ENCODE peak calls at places on chromosome 19, in five cellular contexts. B, C, E, S and D are unnamed samples. For H3K36me3 and H3K27me3, the result is how much of the 10 kb centered on the place peaks cover.

GRCh38 chr19:1989513-1990229 is 25.8 kb downstream of the BTBD2 start:
- DNase-seq in S (peak), C (no peak), E (no peak), B (no peak), D (no peak)

GRCh38 chr19:32691952-32692726 is 518 bp downstream of the NUDT19 start:
- DNase-seq in E (no peak), B (peak), C (peak), S (peak), D (no peak)

GRCh38 chr19:16085115-16085514 is 8.8 kb downstream of the TPM4 start:
- DNase-seq in B (no peak), S (no peak), C (no peak), E (no peak), D (no peak)

GRCh38 chr19:15264061-15264932 is 32.0 kb upstream of the EPHX3 start:
- DNase-seq in B (peak), C (peak), E (peak), S (peak), D (no peak)

GRCh38 chr19:48475369-48476068 is 6.3 kb downstream of the CYTH2 start:
- DNase-seq in E (no peak), S (no peak), C (no peak), B (no peak), D (no peak)

GRCh38 chr19:1287622-1288527 is 2.2 kb downstream of the EFNA2 start:
- DNase-seq in S (no peak), B (no peak), E (no peak), C (no peak), D (no peak)

GRCh38 chr19:14410054-14410774 is 8.9 kb downstream of the DDX39A start:
- DNase-seq in S (peak), E (no peak), C (no peak), B (no peak), D (no peak)

GRCh38 chr19:7098096-7098495 is 28.6 kb downstream of the ZNF557 start:
- DNase-seq in E (no peak), C (no peak), B (no peak), S (no peak), D (no peak)

GRCh38 chr19:46678110-46678732 is 17.2 kb upstream of the DACT3 start:
- DNase-seq in B (no peak), E (peak), S (peak), C (peak), D (no peak)

GRCh38 chr19:31377736-31378135 is 28.5 kb upstream of the TSHZ3 start:
- DNase-seq in C (no peak), S (no peak), E (no peak), B (no peak), D (no peak)

GRCh38 chr19:50039968-50040367 is 14.2 kb downstream of the ZNF473 start:
- DNase-seq in E (no peak), S (no peak), C (no peak), B (no peak), D (no peak)

GRCh38 chr19:47049307-47049700 is 880 bp upstream of the TMEM160 start:
- DNase-seq in C (no peak), E (no peak), S (no peak), B (peak), D (no peak)

GRCh38 chr19:29420482-29421185 is 105.2 kb upstream of the VSTM2B start:
- DNase-seq in C (no peak), E (no peak), S (no peak), B (no peak), D (no peak)

GRCh38 chr19:28027116-28027515 is 1185.8 kb downstream of the UQCRFS1 start:
- DNase-seq in S (no peak), C (no peak), E (no peak), B (no peak), D (no peak)

GRCh38 chr19:2111425-2111824 is 14.7 kb downstream of the IZUMO4 start:
- DNase-seq in B (no peak), C (no peak), E (no peak), S (no peak), D (no peak)

GRCh38 chr19:55476100-55476775 is at the start of gene ZNF628:
- DNase-seq in S (peak), B (peak), E (peak), C (peak), D (peak)

GRCh38 chr19:16376649-16377048 is 52.0 kb downstream of the KLF2 start:
- DNase-seq in E (peak), B (no peak), S (peak), C (peak), D (no peak)

GRCh38 chr19:920051-920857 is 3.1 kb downstream of the KISS1R start:
- DNase-seq in B (no peak), S (peak), E (peak), C (no peak), D (no peak)

DNA sequence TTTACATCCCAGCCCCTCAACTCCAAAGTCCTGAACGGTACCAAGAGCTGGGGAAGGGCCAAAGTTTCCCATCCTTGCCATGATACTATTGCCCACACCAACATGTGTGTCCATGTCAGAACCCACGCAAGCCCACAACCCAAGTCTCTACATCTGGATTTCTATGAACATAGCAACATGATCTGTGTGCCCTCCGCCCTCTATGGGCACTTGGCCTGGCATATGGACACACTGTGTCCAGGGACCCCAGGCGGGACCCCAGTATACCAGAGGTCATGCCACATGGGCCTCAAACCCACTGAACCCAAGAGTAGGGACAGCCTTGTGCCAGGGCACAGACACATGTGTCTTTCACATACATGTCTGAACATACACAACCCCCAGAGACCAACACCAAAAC is 2.0 kb downstream of the LRFN1 start:
- DNase-seq in S (no peak), E (no peak), B (no peak), C (no peak), D (no peak)
- H3K36me3 ChIP-seq in S (under half), E (under half), B (under half), C (under half), D (under half)

DNA sequence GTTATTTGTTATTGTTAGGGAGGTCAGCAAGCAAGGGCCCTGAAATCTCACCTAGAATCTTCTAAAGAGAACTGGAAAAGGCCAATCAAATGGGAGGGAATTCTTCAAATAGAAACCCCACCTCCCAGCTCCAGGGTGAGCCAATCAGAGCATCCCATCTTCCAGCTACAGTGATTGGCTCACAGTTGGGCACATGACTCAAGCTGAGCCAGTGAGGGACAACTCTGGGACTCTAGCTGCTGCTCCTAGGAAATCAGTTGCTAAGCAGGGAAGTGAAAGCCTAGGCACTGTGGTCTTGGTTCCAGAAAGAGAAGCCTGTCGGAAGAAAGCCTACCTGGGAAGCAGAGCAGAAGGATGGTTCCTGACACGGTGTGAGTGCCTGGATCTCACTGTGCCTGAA is 13.4 kb downstream of the TM6SF2 start:
- DNase-seq in C (no peak), B (peak), E (no peak), S (no peak), D (no peak)
- H3K27me3 ChIP-seq in C (under half), B (under half), E (under half), S (under half), D (under half)

GRCh38 chr19:36939153-36939552 is 23.0 kb downstream of the ZNF568 start:
- DNase-seq in B (no peak), E (peak), C (no peak), S (no peak), D (no peak)
- H3K36me3 ChIP-seq in B (under half), E (under half), C (under half), S (under half), D (under half)

DNA sequence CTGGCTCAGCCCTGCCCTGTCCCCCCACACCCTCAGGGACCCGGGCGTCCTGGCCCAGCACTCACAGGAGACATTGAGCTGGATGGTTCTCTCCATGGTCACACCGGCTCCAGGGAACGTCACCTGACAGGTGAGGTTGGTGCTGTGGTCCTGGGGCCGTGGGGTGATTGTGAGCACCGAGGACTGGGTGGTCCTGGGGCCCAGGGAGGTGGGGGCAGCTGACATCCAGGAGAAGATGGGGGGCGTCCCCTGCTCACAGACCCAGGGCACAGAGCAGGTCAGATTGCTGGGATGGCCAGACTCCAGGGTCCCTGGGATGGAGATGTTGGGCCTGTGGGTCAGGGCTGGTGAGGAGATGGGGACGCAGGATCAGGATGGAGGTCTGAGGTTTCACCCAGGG is 854 bp downstream of the SIGLEC6 start:
- DNase-seq in C (no peak), B (no peak), E (no peak), S (no peak), D (no peak)
- H3K27me3 ChIP-seq in C (under half), B (under half), E (under half), S (under half), D (under half)

GRCh38 chr19:54127688-54128440 is 9.7 kb upstream of the CNOT3 start:
- DNase-seq in B (no peak), S (no peak), C (no peak), E (no peak), D (no peak)

GRCh38 chr19:54128796-54129616 is 8.6 kb upstream of the CNOT3 start:
- DNase-seq in B (no peak), C (no peak), S (no peak), E (no peak), D (no peak)

GRCh38 chr19:54125713-54126112 is 10.2 kb downstream of the PRPF31 start:
- DNase-seq in B (no peak), S (no peak), C (no peak), E (no peak), D (no peak)

GRCh38 chr19:54129617-54129996 is 8.0 kb upstream of the CNOT3 start:
- DNase-seq in E (no peak), B (no peak), S (no peak), C (no peak), D (no peak)

GRCh38 chr19:54128441-54128725 is 9.2 kb upstream of the CNOT3 start:
- DNase-seq in C (no peak), S (no peak), B (no peak), E (no peak), D (no peak)
- H3K36me3 ChIP-seq in C (under half), S (under half), B (under half), E (under half), D (under half)

GRCh38 chr19:35353635-35354034 is 4.6 kb upstream of the FFAR3 start:
- DNase-seq in S (no peak), E (no peak), C (no peak), B (no peak), D (no peak)

GRCh38 chr19:35352448-35353304 is 5.0 kb downstream of the FFAR1 start:
- DNase-seq in C (peak), E (peak), B (peak), S (peak), D (peak)

GRCh38 chr19:35354898-35355297 is 3.4 kb upstream of the FFAR3 start:
- DNase-seq in C (no peak), B (no peak), S (no peak), E (no peak), D (no peak)

GRCh38 chr19:35357867-35358573 is at the start of gene FFAR3:
- DNase-seq in S (no peak), B (no peak), E (no peak), C (no peak), D (no peak)

DNA sequence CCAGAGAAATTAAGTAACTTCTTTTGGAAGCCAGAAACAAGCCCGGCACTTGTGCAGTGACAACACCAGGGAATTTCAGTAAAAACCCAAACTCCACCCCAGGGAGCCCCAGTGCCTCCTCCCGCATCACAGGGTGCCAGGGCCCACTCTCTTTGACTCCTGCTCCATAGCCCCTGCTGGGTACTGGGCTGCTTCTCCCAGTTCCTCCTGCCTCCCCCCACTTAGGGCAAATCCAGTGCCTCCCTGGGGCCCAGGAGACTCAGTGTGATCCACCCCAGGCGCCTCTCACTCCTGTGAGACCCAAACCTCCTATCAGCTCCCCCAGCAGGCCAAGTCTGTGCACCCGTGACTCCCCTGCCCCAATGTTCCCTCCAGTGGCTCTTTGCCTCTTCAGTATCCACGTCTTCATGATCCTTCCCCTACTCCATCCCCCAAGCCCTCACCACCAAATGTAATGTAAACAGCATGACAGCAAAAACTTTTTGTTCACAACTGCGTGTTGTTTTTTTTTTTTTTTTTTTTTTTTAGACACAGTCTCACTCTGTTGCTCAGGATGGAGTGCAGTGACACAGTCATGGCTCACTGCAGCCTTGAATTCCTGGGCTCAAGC is 2.3 kb upstream of the FFAR3 start:
- DNase-seq in C (no peak), S (no peak), E (no peak), B (no peak), D (no peak)
- H3K27me3 ChIP-seq in C (under half), S (under half), E (under half), B (under half), D (under half)

GRCh38 chr19:39375929-39376328 is 15.0 kb downstream of the PAF1 start:
- DNase-seq in C (no peak), S (no peak), E (no peak), B (no peak), D (no peak)
- H3K36me3 ChIP-seq in C (under half), S (half or more), E (half or more), B (half or more), D (half or more)

GRCh38 chr19:45159971-45160324 is 834 bp downstream of the NKPD1 start:
- DNase-seq in B (no peak), E (no peak), S (no peak), C (no peak), D (no peak)
- H3K27me3 ChIP-seq in B (under half), E (under half), S (under half), C (under half), D (under half)